ENCODE peak calls at places on chromosomes 5 and 9, in seven cellular contexts. One of them, this sample, is unnamed.

GRCh38 chr5:36606437-36607113 is at the start of gene SLC1A3:
- DNase-seq in breast epithelium: peak; percentile 27
- DNase-seq in GM12865: peak; percentile 74
- DNase-seq in OCI-LY7: no peak
- DNase-seq in left ventricle myocardium inferior: peak; percentile 34
- DNase-seq in lung: peak; percentile 52
- DNase-seq in sigmoid colon: peak; percentile 74
- DNase-seq in this sample: peak; percentile 83

GRCh38 chr5:68823301-68823700 is 270.5 kb upstream of the SLC30A5 start:
- DNase-seq in lung: no peak
- DNase-seq in GM12865: no peak
- DNase-seq in breast epithelium: no peak
- DNase-seq in sigmoid colon: no peak
- DNase-seq in OCI-LY7: no peak
- DNase-seq in left ventricle myocardium inferior: no peak
- DNase-seq in this sample: no peak

GRCh38 chr5:73451218-73452130 is 2.9 kb upstream of the FOXD1 start:
- DNase-seq in sigmoid colon: no peak
- DNase-seq in OCI-LY7: peak; percentile 27
- DNase-seq in GM12865: peak; percentile 67
- DNase-seq in left ventricle myocardium inferior: peak; percentile 49
- DNase-seq in breast epithelium: no peak
- DNase-seq in lung: peak; percentile 38
- DNase-seq in this sample: peak; percentile 62

GRCh38 chr5:147373328-147373727 is 136.5 kb downstream of the DPYSL3 start:
- DNase-seq in lung: no peak
- DNase-seq in breast epithelium: no peak
- DNase-seq in GM12865: no peak
- DNase-seq in left ventricle myocardium inferior: no peak
- DNase-seq in OCI-LY7: no peak
- DNase-seq in sigmoid colon: no peak
- DNase-seq in this sample: no peak

GRCh38 chr5:147369742-147370374 is 135.0 kb downstream of the STK32A start:
- DNase-seq in OCI-LY7: no peak
- DNase-seq in sigmoid colon: no peak
- DNase-seq in lung: no peak
- DNase-seq in GM12865: no peak
- DNase-seq in left ventricle myocardium inferior: no peak
- DNase-seq in breast epithelium: no peak
- DNase-seq in this sample: no peak

GRCh38 chr5:113171520-113171919 is 194.9 kb downstream of the DCP2 start:
- DNase-seq in left ventricle myocardium inferior: no peak
- DNase-seq in OCI-LY7: no peak
- DNase-seq in lung: no peak
- DNase-seq in breast epithelium: no peak
- DNase-seq in sigmoid colon: no peak
- DNase-seq in GM12865: no peak
- DNase-seq in this sample: no peak

GRCh38 chr5:156631005-156631404 is 219.1 kb upstream of the PPP1R2B start:
- DNase-seq in sigmoid colon: no peak
- DNase-seq in breast epithelium: no peak
- DNase-seq in OCI-LY7: no peak
- DNase-seq in left ventricle myocardium inferior: no peak
- DNase-seq in GM12865: no peak
- DNase-seq in lung: no peak
- DNase-seq in this sample: no peak

GRCh38 chr5:132265336-132266030 is 8.0 kb downstream of the PDLIM4 start:
- DNase-seq in sigmoid colon: peak; percentile 91
- DNase-seq in left ventricle myocardium inferior: peak; percentile 36
- DNase-seq in lung: peak; percentile 44
- DNase-seq in OCI-LY7: no peak
- DNase-seq in breast epithelium: peak; percentile 82
- DNase-seq in GM12865: no peak
- DNase-seq in this sample: peak; percentile 76

GRCh38 chr9:111621895-111622480 is 9.1 kb upstream of the DNAJC25 start:
- DNase-seq in lung: no peak
- DNase-seq in breast epithelium: no peak
- DNase-seq in GM12865: peak; percentile 42
- DNase-seq in sigmoid colon: no peak
- DNase-seq in left ventricle myocardium inferior: no peak
- DNase-seq in OCI-LY7: peak; percentile 33
- DNase-seq in this sample: peak; percentile 64

GRCh38 chr9:82273121-82273520 is 284.5 kb downstream of the SPATA31D1 start:
- DNase-seq in breast epithelium: no peak
- DNase-seq in sigmoid colon: no peak
- DNase-seq in OCI-LY7: no peak
- DNase-seq in left ventricle myocardium inferior: no peak
- DNase-seq in lung: no peak
- DNase-seq in GM12865: no peak
- DNase-seq in this sample: no peak

GRCh38 chr5:90855296-90855990 is 296.8 kb downstream of the ADGRV1 start:
- DNase-seq in left ventricle myocardium inferior: no peak
- DNase-seq in OCI-LY7: no peak
- DNase-seq in breast epithelium: no peak
- DNase-seq in sigmoid colon: no peak
- DNase-seq in lung: no peak
- DNase-seq in GM12865: no peak
- DNase-seq in this sample: no peak

GRCh38 chr5:150438873-150439546 is 10.5 kb downstream of the RPS14 start:
- DNase-seq in left ventricle myocardium inferior: no peak
- DNase-seq in lung: no peak
- DNase-seq in GM12865: no peak
- DNase-seq in sigmoid colon: no peak
- DNase-seq in OCI-LY7: no peak
- DNase-seq in breast epithelium: no peak
- DNase-seq in this sample: peak; percentile 63

GRCh38 chr5:68319316-68320093 is 103.9 kb downstream of the PIK3R1 start:
- DNase-seq in left ventricle myocardium inferior: no peak
- DNase-seq in breast epithelium: no peak
- DNase-seq in lung: no peak
- DNase-seq in GM12865: no peak
- DNase-seq in sigmoid colon: no peak
- DNase-seq in OCI-LY7: no peak
- DNase-seq in this sample: no peak

GRCh38 chr5:180618487-180618829 is 27.2 kb upstream of the SCGB3A1 start:
- DNase-seq in sigmoid colon: no peak
- DNase-seq in OCI-LY7: no peak
- DNase-seq in breast epithelium: no peak
- DNase-seq in lung: no peak
- DNase-seq in left ventricle myocardium inferior: no peak
- DNase-seq in GM12865: no peak
- DNase-seq in this sample: no peak
- H3K4me3 ChIP-seq in sigmoid colon: peak overlapping the region; percentile 30
- H3K4me3 ChIP-seq in OCI-LY7: no peak overlapping the region
- H3K4me3 ChIP-seq in breast epithelium: peak overlapping the region; percentile 37
- H3K4me3 ChIP-seq in lung: no peak overlapping the region
- H3K4me3 ChIP-seq in left ventricle myocardium inferior: peak overlapping the region; percentile 46
- H3K4me3 ChIP-seq in GM12865: no peak overlapping the region
- H3K4me3 ChIP-seq in this sample: no peak overlapping the region

DNA sequence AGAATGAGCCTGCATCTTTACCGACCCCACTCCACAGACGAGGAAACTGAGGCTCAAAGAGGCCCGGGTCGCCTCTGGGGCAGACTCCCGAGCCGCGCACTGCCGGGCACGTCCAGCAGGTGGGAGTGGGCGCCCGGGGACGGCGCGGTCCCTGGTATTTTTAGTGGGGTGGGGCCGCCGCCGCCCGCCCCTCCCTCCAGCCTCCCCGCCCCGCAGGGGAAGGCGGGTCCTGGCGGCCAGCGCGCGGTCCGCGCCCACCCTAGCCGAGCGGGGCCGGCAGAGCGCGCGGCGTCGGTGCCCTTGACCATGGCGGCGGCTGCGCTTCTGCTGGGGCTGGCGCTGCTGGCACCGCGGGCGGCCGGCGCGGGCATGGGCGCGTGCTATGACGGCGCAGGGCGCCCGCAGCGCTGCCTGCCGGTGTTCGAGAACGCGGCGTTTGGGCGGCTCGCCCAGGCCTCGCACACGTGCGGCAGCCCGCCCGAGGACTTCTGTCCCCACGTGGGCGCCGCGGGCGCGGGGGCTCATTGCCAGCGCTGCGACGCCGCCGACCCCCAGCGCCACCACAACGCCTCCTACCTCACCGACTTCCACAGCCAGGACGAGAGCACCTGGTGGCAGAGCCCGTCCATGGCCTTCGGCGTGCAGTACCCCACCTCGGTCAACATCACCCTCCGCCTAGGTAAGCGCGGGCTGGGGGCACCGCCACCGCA is at the start of gene LAMC3:
- DNase-seq in breast epithelium: no peak
- DNase-seq in sigmoid colon: no peak
- DNase-seq in OCI-LY7: no peak
- DNase-seq in GM12865: no peak
- DNase-seq in left ventricle myocardium inferior: no peak
- DNase-seq in lung: no peak
- DNase-seq in this sample: no peak
- H3K4me3 ChIP-seq in breast epithelium: peak within 1 kb of the TSS; percentile 46
- H3K4me3 ChIP-seq in sigmoid colon: peak within 1 kb of the TSS; percentile 37
- H3K4me3 ChIP-seq in OCI-LY7: no peak within 1 kb of the TSS
- H3K4me3 ChIP-seq in GM12865: no peak within 1 kb of the TSS
- H3K4me3 ChIP-seq in left ventricle myocardium inferior: peak within 1 kb of the TSS; percentile 52
- H3K4me3 ChIP-seq in lung: no peak within 1 kb of the TSS
- H3K4me3 ChIP-seq in this sample: peak within 1 kb of the TSS; percentile 8

DNA sequence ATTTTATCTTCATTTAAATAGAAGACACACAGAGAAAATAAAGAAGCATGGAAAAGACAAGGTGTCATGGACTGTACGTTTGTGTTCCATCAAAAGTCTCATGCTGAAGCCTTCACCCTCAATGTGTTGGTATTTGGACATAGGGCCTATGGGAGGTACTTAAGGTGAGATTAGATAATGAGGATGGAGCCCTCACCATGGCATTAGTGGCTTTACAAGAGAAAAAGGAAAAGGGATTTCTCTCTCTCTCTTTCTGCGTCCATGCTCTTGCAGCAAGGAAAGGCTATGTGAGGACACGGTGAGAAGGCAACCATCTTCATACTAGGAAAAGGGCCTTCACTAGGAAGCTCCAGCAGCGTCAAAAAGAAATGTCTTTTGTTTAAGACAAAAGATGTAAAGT is 797.0 kb upstream of the CDH10 start:
- DNase-seq in OCI-LY7: no peak
- DNase-seq in sigmoid colon: no peak
- DNase-seq in left ventricle myocardium inferior: no peak
- DNase-seq in GM12865: no peak
- DNase-seq in breast epithelium: no peak
- DNase-seq in lung: no peak
- DNase-seq in this sample: no peak
- H3K4me3 ChIP-seq in OCI-LY7: no peak overlapping the region
- H3K4me3 ChIP-seq in sigmoid colon: no peak overlapping the region
- H3K4me3 ChIP-seq in left ventricle myocardium inferior: no peak overlapping the region
- H3K4me3 ChIP-seq in GM12865: no peak overlapping the region
- H3K4me3 ChIP-seq in breast epithelium: no peak overlapping the region
- H3K4me3 ChIP-seq in lung: no peak overlapping the region
- H3K4me3 ChIP-seq in this sample: no peak overlapping the region

GRCh38 chr5:123085638-123086286 is 3.3 kb upstream of the PRDM6 start:
- DNase-seq in sigmoid colon: no peak
- DNase-seq in breast epithelium: no peak
- DNase-seq in OCI-LY7: no peak
- DNase-seq in GM12865: no peak
- DNase-seq in lung: no peak
- DNase-seq in left ventricle myocardium inferior: no peak
- DNase-seq in this sample: no peak
- H3K4me3 ChIP-seq in sigmoid colon: no peak overlapping the region
- H3K4me3 ChIP-seq in breast epithelium: no peak overlapping the region
- H3K4me3 ChIP-seq in OCI-LY7: no peak overlapping the region
- H3K4me3 ChIP-seq in GM12865: no peak overlapping the region
- H3K4me3 ChIP-seq in lung: no peak overlapping the region
- H3K4me3 ChIP-seq in left ventricle myocardium inferior: no peak overlapping the region
- H3K4me3 ChIP-seq in this sample: no peak overlapping the region

GRCh38 chr5:88141695-88141979 is 127.0 kb downstream of the TMEM161B start:
- DNase-seq in sigmoid colon: no peak
- DNase-seq in GM12865: no peak
- DNase-seq in left ventricle myocardium inferior: no peak
- DNase-seq in breast epithelium: no peak
- DNase-seq in OCI-LY7: no peak
- DNase-seq in lung: no peak
- DNase-seq in this sample: no peak

GRCh38 chr5:88140863-88141694 is 127.6 kb downstream of the TMEM161B start:
- DNase-seq in breast epithelium: peak; percentile 97
- DNase-seq in GM12865: peak; percentile 80
- DNase-seq in OCI-LY7: peak; percentile 54
- DNase-seq in sigmoid colon: peak; percentile 99
- DNase-seq in left ventricle myocardium inferior: peak; percentile 95
- DNase-seq in lung: peak; percentile 97
- DNase-seq in this sample: peak; percentile 97

GRCh38 chr5:88144219-88145040 is 124.2 kb downstream of the TMEM161B start:
- DNase-seq in GM12865: no peak
- DNase-seq in left ventricle myocardium inferior: no peak
- DNase-seq in OCI-LY7: no peak
- DNase-seq in lung: no peak
- DNase-seq in breast epithelium: no peak
- DNase-seq in sigmoid colon: no peak
- DNase-seq in this sample: no peak

GRCh38 chr5:88143693-88144218 is 124.9 kb downstream of the TMEM161B start:
- DNase-seq in lung: no peak
- DNase-seq in left ventricle myocardium inferior: no peak
- DNase-seq in breast epithelium: no peak
- DNase-seq in OCI-LY7: no peak
- DNase-seq in GM12865: no peak
- DNase-seq in sigmoid colon: no peak
- DNase-seq in this sample: no peak

GRCh38 chr5:88142801-88143692 is 125.6 kb downstream of the TMEM161B start:
- DNase-seq in left ventricle myocardium inferior: no peak
- DNase-seq in lung: no peak
- DNase-seq in GM12865: no peak
- DNase-seq in OCI-LY7: no peak
- DNase-seq in breast epithelium: no peak
- DNase-seq in sigmoid colon: peak; percentile 86
- DNase-seq in this sample: no peak
- H3K4me3 ChIP-seq in left ventricle myocardium inferior: peak overlapping the region; percentile 68
- H3K4me3 ChIP-seq in lung: no peak overlapping the region
- H3K4me3 ChIP-seq in GM12865: peak overlapping the region; percentile 42
- H3K4me3 ChIP-seq in OCI-LY7: no peak overlapping the region
- H3K4me3 ChIP-seq in breast epithelium: peak overlapping the region; percentile 59
- H3K4me3 ChIP-seq in sigmoid colon: peak overlapping the region; percentile 51
- H3K4me3 ChIP-seq in this sample: no peak overlapping the region

GRCh38 chr5:141095263-141095641 is 837 bp downstream of the PCDHB2 start:
- DNase-seq in left ventricle myocardium inferior: no peak
- DNase-seq in sigmoid colon: no peak
- DNase-seq in breast epithelium: no peak
- DNase-seq in lung: no peak
- DNase-seq in GM12865: no peak
- DNase-seq in OCI-LY7: no peak
- DNase-seq in this sample: no peak

GRCh38 chr5:141100243-141100805 is at the start of gene PCDHB3:
- DNase-seq in GM12865: peak; percentile 2
- DNase-seq in left ventricle myocardium inferior: peak; percentile 40
- DNase-seq in sigmoid colon: no peak
- DNase-seq in breast epithelium: peak; percentile 34
- DNase-seq in lung: no peak
- DNase-seq in OCI-LY7: peak; percentile 1
- DNase-seq in this sample: no peak

GRCh38 chr5:141094481-141095262 is at the start of gene PCDHB2:
- DNase-seq in lung: no peak
- DNase-seq in GM12865: no peak
- DNase-seq in breast epithelium: no peak
- DNase-seq in sigmoid colon: no peak
- DNase-seq in left ventricle myocardium inferior: no peak
- DNase-seq in OCI-LY7: no peak
- DNase-seq in this sample: no peak
- H3K4me3 ChIP-seq in lung: peak within 1 kb of the TSS; percentile 28
- H3K4me3 ChIP-seq in GM12865: no peak within 1 kb of the TSS
- H3K4me3 ChIP-seq in breast epithelium: peak within 1 kb of the TSS; percentile 33
- H3K4me3 ChIP-seq in sigmoid colon: peak within 1 kb of the TSS; percentile 38
- H3K4me3 ChIP-seq in left ventricle myocardium inferior: peak within 1 kb of the TSS; percentile 54
- H3K4me3 ChIP-seq in OCI-LY7: no peak within 1 kb of the TSS
- H3K4me3 ChIP-seq in this sample: no peak within 1 kb of the TSS

This sample was measured in Caco-2.